ENCODE peak calls at places on chromosomes 12 and 14, in ten cellular contexts. P is cardiac fibroblast; J is activated naive CD8-positive, alpha-beta T cell treated with anti-CD3 and anti-CD28 coated beads, Interleukin-2, amount 50 U/mL, for 24 hours; I is AG10803; G is CD4-positive, alpha-beta T cell; Q is midbrain; A is EL; U is nucleus accumbens; N is HEK293T; L is iPS-NIHi11. E is an unnamed sample.
A peak's percentile ranks its signal among the peaks of the same experiment; 100 is the strongest.

GRCh38 chr12:23684121-23684520 is 265.3 kb downstream of the SOX5 start:
- DNase-seq in P (no peak), J (no peak), I (no peak), G (no peak), Q (no peak), A (no peak), U (no peak), N (no peak), L (no peak), E (no peak)

GRCh38 chr12:3142386-3142785 is 65.2 kb downstream of the TSPAN9 start:
- DNase-seq in P (no peak), J (no peak), I (no peak), G (no peak), Q (no peak), A (no peak), U (no peak), N (no peak), L (no peak), E (no peak)

GRCh38 chr12:130831246-130831645 is 7.8 kb downstream of the STX2 start:
- DNase-seq in P (no peak), J (no peak), I (no peak), G (no peak), Q (no peak), A (no peak), U (no peak), N (no peak), L (no peak), E (no peak)

GRCh38 chr12:24997970-24998582 is 49.2 kb upstream of the BCAT1 start:
- DNase-seq in P (peak; percentile 78), J (no peak), I (peak; percentile 33), G (no peak), Q (no peak), A (peak; percentile 67), U (no peak), N (no peak), L (no peak), E (no peak)

GRCh38 chr14:81437226-81437625 is 37.1 kb upstream of the STON2 start:
- DNase-seq in P (no peak), J (no peak), I (no peak), G (no peak), Q (no peak), A (no peak), U (no peak), N (no peak), L (no peak), E (no peak)

GRCh38 chr12:66352197-66352596 is 49.9 kb downstream of the HELB start:
- DNase-seq in P (peak; percentile 33), J (no peak), I (peak; percentile 20), G (no peak), Q (peak; percentile 22), A (peak; percentile 12), U (no peak), N (peak; percentile 31), L (peak; percentile 54), E (peak; percentile 67)

GRCh38 chr14:56002876-56003625 is 115.2 kb upstream of the PELI2 start:
- DNase-seq in P (no peak), J (peak; percentile 56), I (no peak), G (no peak), Q (no peak), A (no peak), U (no peak), N (no peak), L (no peak), E (no peak)

GRCh38 chr14:102088012-102088792 is 1.4 kb upstream of the HSP90AA1 start:
- DNase-seq in P (peak; percentile 45), J (peak; percentile 73), I (peak; percentile 29), G (peak; percentile 22), Q (peak; percentile 20), A (peak; percentile 39), U (no peak), N (no peak), L (peak; percentile 63), E (no peak)

GRCh38 chr14:22520235-22520634 is 68.8 kb downstream of the DAD1 start:
- DNase-seq in P (peak; percentile 69), J (no peak), I (peak; percentile 64), G (no peak), Q (no peak), A (peak; percentile 48), U (peak; percentile 7), N (no peak), L (no peak), E (no peak)